ENCODE peak calls at places on chromosome 13, in six cellular contexts. D is spleen, E is Peyer's patch, Y is pancreas, K is PC-3, R is PC-9. X is an unnamed sample.
A peak's percentile ranks its signal among the peaks of the same experiment; 100 is the strongest.

GRCh38 chr13:42660367-42660965 is 86.5 kb downstream of the TNFSF11 start:
- DNase-seq in K (peak; percentile 26), Y (no peak), D (no peak), R (no peak), E (no peak), X (no peak)

GRCh38 chr13:113920173-113920572 is 53.7 kb downstream of the C13orf46 start:
- DNase-seq in E (no peak), Y (no peak), R (no peak), K (no peak), D (no peak), X (no peak)

GRCh38 chr13:81382236-81382635 is 1041.3 kb upstream of the SPRY2 start:
- DNase-seq in R (no peak), Y (no peak), D (no peak), E (no peak), K (no peak), X (no peak)

GRCh38 chr13:105806335-105806920 is 729.0 kb downstream of the EFNB2 start:
- DNase-seq in D (no peak), Y (no peak), E (no peak), K (no peak), R (no peak), X (no peak)

GRCh38 chr13:39039033-39039432 is 777 bp downstream of the NHLRC3 start:
- DNase-seq in K (no peak), Y (no peak), E (no peak), D (no peak), R (no peak), X (no peak)

GRCh38 chr13:42571895-42572294 is 2.1 kb upstream of the TNFSF11 start:
- DNase-seq in E (no peak), R (no peak), D (no peak), K (no peak), Y (no peak), X (no peak)

GRCh38 chr13:22287343-22287922 is 616.6 kb downstream of the FGF9 start:
- DNase-seq in D (no peak), K (no peak), Y (no peak), R (no peak), E (no peak), X (no peak)

GRCh38 chr13:28679628-28680027 is 20.7 kb downstream of the POMP start:
- DNase-seq in E (no peak), Y (no peak), D (no peak), K (peak; percentile 35), R (no peak), X (no peak)

GRCh38 chr13:28338742-28339141 is 156.2 kb downstream of the FLT1 start:
- DNase-seq in Y (no peak), D (no peak), R (no peak), K (no peak), E (no peak), X (no peak)

GRCh38 chr13:20360041-20360491 is 127.9 kb upstream of the GJB6 start:
- DNase-seq in E (no peak), K (peak; percentile 70), D (no peak), R (peak; percentile 6), Y (no peak), X (no peak)

GRCh38 chr13:59893261-59893660 is 270.5 kb downstream of the DIAPH3 start:
- DNase-seq in E (no peak), K (no peak), R (no peak), Y (no peak), D (no peak), X (no peak)

GRCh38 chr13:51034906-51035305 is 76.2 kb downstream of the C13orf42 start:
- DNase-seq in R (no peak), E (no peak), K (peak; percentile 82), D (no peak), Y (no peak), X (no peak)

GRCh38 chr13:104831823-104832222 is 1703.6 kb downstream of the EFNB2 start:
- DNase-seq in K (no peak), R (no peak), D (no peak), E (no peak), Y (no peak), X (no peak)

GRCh38 chr13:110697842-110698241 is 8.1 kb downstream of the CARS2 start:
- DNase-seq in E (no peak), K (no peak), D (peak; percentile 29), Y (no peak), R (no peak), X (no peak)
- H3K4me1 ChIP-seq in E (no peaks in the 10 kb centered on the region), K (no peaks in the 10 kb centered on the region), D (peaks cover 21% of the 10 kb centered on the region), Y (no peaks in the 10 kb centered on the region), R (no peaks in the 10 kb centered on the region), X (peaks cover 4% of the 10 kb centered on the region)

GRCh38 chr13:46640843-46641242 is 87.9 kb downstream of the LRCH1 start:
- DNase-seq in K (peak; percentile 37), E (no peak), D (no peak), R (no peak), Y (no peak), X (no peak)

GRCh38 chr13:46639033-46639981 is 86.3 kb downstream of the LRCH1 start:
- DNase-seq in E (no peak), D (no peak), K (no peak), Y (no peak), R (no peak), X (no peak)

GRCh38 chr13:46643165-46643777 is 90.3 kb downstream of the LRCH1 start:
- DNase-seq in K (no peak), Y (no peak), D (no peak), R (no peak), E (no peak), X (no peak)

GRCh38 chr13:46642254-46642653 is 89.3 kb downstream of the LRCH1 start:
- DNase-seq in Y (no peak), E (no peak), R (no peak), K (no peak), D (no peak), X (no peak)

DNA sequence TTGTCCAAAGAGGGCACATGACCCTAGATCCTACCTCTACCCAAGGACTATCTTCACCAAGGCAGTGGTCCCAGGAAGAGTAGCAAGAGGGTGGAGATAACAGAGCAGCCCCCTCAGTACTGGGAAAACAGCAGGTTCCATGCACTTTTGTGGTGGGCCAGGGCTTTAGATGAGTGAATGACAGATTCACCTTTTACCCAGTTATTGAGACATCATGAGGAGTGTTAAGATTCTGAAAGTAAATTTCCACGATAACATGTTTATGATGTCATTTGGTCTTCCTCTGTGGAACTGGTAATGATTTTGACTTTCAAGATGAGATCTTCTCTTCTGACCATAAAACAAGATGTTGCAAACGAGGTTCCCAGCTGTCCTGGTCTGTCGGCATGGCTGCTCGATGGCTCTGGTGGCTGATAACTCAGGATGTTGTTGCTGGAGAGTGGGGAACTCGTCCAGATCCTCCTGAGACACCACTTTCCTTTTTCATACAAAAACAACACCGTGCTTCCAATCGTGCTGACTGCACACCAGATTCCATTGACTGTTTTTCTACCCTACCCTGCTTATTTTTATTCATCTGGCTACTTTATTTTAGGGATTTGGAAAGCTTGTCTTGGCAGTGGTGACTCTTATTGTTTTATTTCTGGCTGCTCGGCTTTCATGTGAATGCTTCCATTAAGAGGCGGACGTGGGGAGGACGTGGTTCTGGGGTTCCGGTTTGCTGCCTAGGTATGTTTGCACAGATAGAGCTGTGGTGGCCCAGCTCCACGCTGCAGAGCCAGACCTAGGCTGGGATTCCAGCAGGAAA is 88.5 kb downstream of the LRCH1 start:
- DNase-seq in Y (no peak), E (no peak), R (no peak), D (no peak), K (no peak), X (no peak)
- H3K4me1 ChIP-seq in Y (no peaks in the 10 kb centered on the region), E (peaks cover 31% of the 10 kb centered on the region), R (no peaks in the 10 kb centered on the region), D (peaks cover 60% of the 10 kb centered on the region), K (peaks cover 10% of the 10 kb centered on the region), X (peaks cover 34% of the 10 kb centered on the region)

GRCh38 chr13:95261956-95262355 is 39.3 kb downstream of the ABCC4 start:
- DNase-seq in D (no peak), K (no peak), E (no peak), Y (no peak), R (no peak), X (no peak)

GRCh38 chr13:95258619-95259194 is 42.5 kb downstream of the ABCC4 start:
- DNase-seq in K (no peak), D (no peak), Y (no peak), E (no peak), R (no peak), X (no peak)

GRCh38 chr13:95262837-95263381 is 38.3 kb downstream of the ABCC4 start:
- DNase-seq in D (no peak), E (no peak), K (no peak), Y (no peak), R (no peak), X (no peak)

GRCh38 chr13:95258098-95258497 is 43.2 kb downstream of the ABCC4 start:
- DNase-seq in K (no peak), D (no peak), Y (no peak), R (no peak), E (no peak), X (no peak)

DNA sequence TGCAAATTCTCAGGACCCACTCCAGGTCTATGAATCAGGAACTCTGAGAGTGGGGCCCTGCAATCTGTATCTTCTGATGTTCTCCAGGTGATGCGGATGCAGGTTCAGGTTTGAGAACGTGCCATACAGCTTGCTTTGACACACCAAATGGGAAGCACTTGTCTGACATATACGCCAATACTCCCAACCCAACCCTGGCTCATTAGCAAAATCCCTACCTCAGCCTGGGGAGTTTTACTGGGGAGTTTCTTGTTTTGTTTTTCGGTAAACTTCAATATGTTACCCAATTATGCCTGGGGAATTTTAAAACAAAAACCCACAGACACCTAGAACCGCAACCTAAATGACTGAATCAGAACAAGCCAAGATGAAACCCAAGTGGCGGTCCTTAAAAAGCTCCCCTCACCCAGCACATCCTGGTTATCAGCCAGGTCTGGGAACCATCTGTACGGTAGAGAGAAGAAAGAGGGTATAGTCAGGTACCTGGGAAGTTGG is 41.2 kb downstream of the ABCC4 start:
- DNase-seq in Y (no peak), R (no peak), D (no peak), E (no peak), K (no peak), X (no peak)
- H3K4me1 ChIP-seq in Y (no peaks in the 10 kb centered on the region), R (peaks cover 20% of the 10 kb centered on the region), D (no peaks in the 10 kb centered on the region), E (no peaks in the 10 kb centered on the region), K (peaks cover 19% of the 10 kb centered on the region), X (no peaks in the 10 kb centered on the region)

DNA sequence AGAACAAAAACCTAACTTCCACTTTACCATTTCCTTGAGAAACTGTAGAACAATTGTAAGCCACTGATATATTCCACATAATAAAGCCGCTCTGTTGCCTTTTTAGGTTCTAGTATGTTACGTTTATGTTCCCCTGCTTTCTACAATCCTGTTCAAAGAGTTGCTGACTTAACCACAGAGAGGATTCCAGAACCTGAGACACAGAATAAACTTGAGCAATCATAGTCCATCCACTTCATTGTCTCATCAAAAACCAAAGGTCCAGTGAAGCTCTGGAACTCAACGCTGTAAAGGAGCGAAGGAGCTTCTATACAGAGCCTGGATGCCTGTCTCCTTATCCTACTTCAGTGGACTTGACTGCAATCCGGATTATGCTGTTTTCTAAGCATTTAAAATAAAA is 4.6 kb downstream of the STARD13 start:
- DNase-seq in R (no peak), K (no peak), Y (no peak), E (no peak), D (no peak), X (no peak)
- H3K4me1 ChIP-seq in R (peaks cover 65% of the 10 kb centered on the region), K (peaks cover 57% of the 10 kb centered on the region), Y (peaks cover 41% of the 10 kb centered on the region), E (peaks cover 14% of the 10 kb centered on the region), D (peaks cover 7% of the 10 kb centered on the region), X (peaks cover 35% of the 10 kb centered on the region)